ENCODE peak calls at places on chromosomes 12 and 14, in six cellular contexts. E is K562, S is SK-N-SH, M is HepG2, H is H1, Q is GM12878. A is an unnamed sample.

GRCh38 chr14:92323916-92324818 is 1.2 kb downstream of the SLC24A4 start:
- DNase-seq in H (peak; percentile 69), M (no peak), S (no peak), Q (no peak), E (no peak), A (no peak)

GRCh38 chr12:92434607-92435025 is 268.2 kb upstream of the PLEKHG7 start:
- DNase-seq in E (no peak), H (no peak), S (no peak), M (no peak), Q (no peak), A (no peak)

GRCh38 chr12:118107694-118108093 is 3.9 kb upstream of the VSIG10 start:
- DNase-seq in S (no peak), Q (no peak), M (peak; percentile 36), H (no peak), E (no peak), A (no peak)

GRCh38 chr12:22631863-22632463 is 7.0 kb downstream of the ETNK1 start:
- DNase-seq in M (no peak), Q (no peak), H (no peak), E (no peak), S (peak; percentile 20), A (no peak)

GRCh38 chr12:104347374-104348075 is 44.0 kb downstream of the EID3 start:
- DNase-seq in Q (no peak), E (no peak), H (no peak), M (no peak), S (no peak), A (peak; percentile 51)

GRCh38 chr12:20588057-20588456 is 107.1 kb upstream of the SLCO1C1 start:
- DNase-seq in H (no peak), S (peak; percentile 79), E (no peak), M (no peak), Q (no peak), A (no peak)

GRCh38 chr12:132640936-132641335 is 22.4 kb downstream of the P2RX2 start:
- DNase-seq in Q (no peak), H (no peak), E (no peak), S (no peak), M (no peak), A (no peak)

GRCh38 chr14:89899917-89900680 is 54.4 kb downstream of the EFCAB11 start:
- DNase-seq in H (no peak), E (no peak), S (peak; percentile 43), Q (no peak), M (peak; percentile 13), A (no peak)

GRCh38 chr14:90883782-90884181 is 67.6 kb upstream of the TTC7B start:
- DNase-seq in Q (no peak), H (no peak), S (no peak), E (no peak), M (no peak), A (peak; percentile 4)

GRCh38 chr12:4270016-4270669 is 3.4 kb upstream of the CCND2 start:
- DNase-seq in Q (no peak), S (no peak), E (no peak), H (peak; percentile 80), M (no peak), A (no peak)

GRCh38 chr12:247271-247670 is 15.4 kb downstream of the SLC6A13 start:
- DNase-seq in Q (no peak), M (no peak), S (no peak), E (no peak), H (no peak), A (no peak)

GRCh38 chr14:20603813-20604212 is 12.6 kb upstream of the RNASE12 start:
- DNase-seq in Q (no peak), H (no peak), S (no peak), M (no peak), E (no peak), A (no peak)

GRCh38 chr12:107684029-107684790 is 1.4 kb upstream of the PWP1 start:
- DNase-seq in Q (no peak), H (no peak), E (no peak), S (no peak), M (no peak), A (no peak)

GRCh38 chr14:75794615-75795038 is 133.6 kb downstream of the TTLL5 start:
- DNase-seq in S (peak; percentile 7), H (no peak), Q (no peak), M (peak; percentile 9), E (no peak), A (peak; percentile 9)

GRCh38 chr12:90484130-90484529 is 470.8 kb downstream of the CCER1 start:
- DNase-seq in E (no peak), M (no peak), H (no peak), S (no peak), Q (no peak), A (no peak)
- TF ChIP-seq CHD2 in E (no peak), M (no peak), H (no peak), S (no peak), Q (no peak), A (no peak)

GRCh38 chr14:22416193-22416592 is 172.8 kb downstream of the DAD1 start:
- DNase-seq in E (no peak), S (no peak), M (no peak), H (no peak), Q (no peak), A (no peak)

GRCh38 chr14:22415633-22415959 is 173.4 kb downstream of the DAD1 start:
- DNase-seq in M (no peak), E (no peak), H (no peak), Q (no peak), S (no peak), A (no peak)

GRCh38 chr14:22419620-22420019 is 169.4 kb downstream of the DAD1 start:
- DNase-seq in E (no peak), S (no peak), Q (no peak), H (no peak), M (no peak), A (no peak)

GRCh38 chr14:22418631-22419030 is 170.4 kb downstream of the DAD1 start:
- DNase-seq in E (no peak), H (no peak), S (peak; percentile 5), M (no peak), Q (peak; percentile 48), A (no peak)

DNA sequence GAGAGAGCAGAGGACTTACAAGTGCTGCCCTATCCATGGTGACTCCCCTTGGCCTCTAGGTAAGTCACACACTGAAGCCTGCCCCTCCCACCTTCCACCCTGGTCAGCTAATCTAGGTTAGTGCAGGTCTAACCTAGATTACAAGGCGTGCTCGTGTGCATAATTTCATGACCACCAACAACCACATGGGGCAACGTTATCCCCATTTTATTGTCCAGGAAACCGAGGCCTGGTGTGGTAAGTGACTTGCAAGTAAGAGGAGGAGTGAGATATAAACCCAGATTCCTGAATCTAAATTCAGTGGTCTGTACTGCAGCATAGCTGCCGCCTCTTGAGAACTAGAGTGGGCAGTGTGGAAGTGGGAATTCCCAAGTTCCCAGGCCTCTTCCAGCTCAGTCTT is 171.1 kb downstream of the DAD1 start:
- DNase-seq in H (no peak), Q (no peak), M (no peak), S (no peak), E (peak; percentile 8), A (no peak)
- TF ChIP-seq CHD2 in H (no peak), Q (no peak), M (no peak), S (no peak), E (no peak), A (no peak)

DNA sequence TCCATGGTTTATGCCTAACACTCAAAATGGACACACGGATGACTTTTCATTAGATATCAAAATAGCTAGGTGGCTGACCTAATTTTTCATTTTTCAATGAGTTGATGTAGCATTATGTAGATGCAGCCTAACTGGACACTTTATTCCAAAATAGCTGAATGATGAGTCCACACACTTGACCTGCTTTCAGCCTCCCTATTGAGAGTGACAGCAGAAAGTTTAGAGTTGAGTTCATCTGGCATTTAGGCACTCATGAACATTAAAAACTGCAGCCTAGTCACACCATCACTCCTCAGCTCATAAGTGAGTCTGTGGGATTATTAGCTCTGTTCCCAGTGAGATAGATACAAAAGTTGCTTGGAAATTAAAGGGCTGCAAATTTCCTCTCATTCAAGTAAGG is 307.3 kb upstream of the PRKD1 start:
- DNase-seq in Q (no peak), E (no peak), H (no peak), M (no peak), S (no peak), A (no peak)
- TF ChIP-seq CHD2 in Q (no peak), E (no peak), H (no peak), M (no peak), S (no peak), A (no peak)

GRCh38 chr14:37586783-37587428 is 8.1 kb downstream of the FOXA1 start:
- DNase-seq in S (no peak), M (no peak), H (no peak), Q (no peak), E (no peak), A (no peak)

GRCh38 chr14:37585101-37585479 is 10.0 kb downstream of the FOXA1 start:
- DNase-seq in H (peak; percentile 64), Q (no peak), S (no peak), E (no peak), M (no peak), A (no peak)

GRCh38 chr14:37584211-37585100 is 10.6 kb downstream of the FOXA1 start:
- DNase-seq in H (peak; percentile 67), E (no peak), Q (no peak), M (no peak), S (no peak), A (no peak)

GRCh38 chr14:37587438-37587837 is 7.6 kb downstream of the FOXA1 start:
- DNase-seq in Q (no peak), S (no peak), M (no peak), E (no peak), H (no peak), A (no peak)

DNA sequence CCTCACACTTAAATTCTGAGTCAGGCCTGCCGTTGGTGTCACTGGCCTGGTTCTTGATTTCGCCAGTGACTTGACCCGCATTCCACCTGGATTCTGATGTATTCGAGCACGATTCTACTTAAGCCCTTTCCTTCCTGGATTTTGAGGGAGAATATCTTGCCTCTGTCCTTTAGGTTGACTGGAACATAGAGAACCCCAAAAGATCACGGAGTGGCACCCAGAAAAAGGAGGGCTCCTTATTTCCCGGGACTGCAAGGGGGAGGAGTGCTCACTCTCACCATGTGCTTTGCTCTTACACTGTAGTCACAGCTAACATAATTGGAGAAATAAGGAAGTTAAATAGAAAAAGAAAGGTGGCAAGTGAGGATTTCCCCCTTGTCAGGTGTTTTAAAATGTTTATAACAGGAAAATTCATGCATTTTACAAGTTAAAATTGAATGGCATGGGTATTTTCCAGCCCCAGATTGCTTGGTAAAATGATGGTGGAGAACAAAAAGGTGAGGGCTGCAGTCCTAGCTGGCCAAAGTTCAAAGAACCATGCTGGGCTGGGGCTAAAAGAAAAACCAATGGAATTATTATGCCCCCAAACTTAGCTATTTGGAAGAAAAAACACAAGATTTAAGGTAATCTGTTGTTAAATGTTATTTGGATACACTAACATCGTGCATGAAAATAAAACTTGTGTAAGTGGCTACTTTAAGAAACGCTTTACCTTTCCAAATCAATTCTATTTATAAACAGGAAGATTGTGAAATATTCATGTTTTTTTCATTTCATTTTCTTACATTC is 8.9 kb downstream of the FOXA1 start:
- DNase-seq in H (no peak), M (no peak), S (no peak), E (no peak), Q (no peak), A (no peak)
- TF ChIP-seq CHD2 in H (no peak), M (no peak), S (no peak), E (no peak), Q (no peak), A (no peak)

DNA sequence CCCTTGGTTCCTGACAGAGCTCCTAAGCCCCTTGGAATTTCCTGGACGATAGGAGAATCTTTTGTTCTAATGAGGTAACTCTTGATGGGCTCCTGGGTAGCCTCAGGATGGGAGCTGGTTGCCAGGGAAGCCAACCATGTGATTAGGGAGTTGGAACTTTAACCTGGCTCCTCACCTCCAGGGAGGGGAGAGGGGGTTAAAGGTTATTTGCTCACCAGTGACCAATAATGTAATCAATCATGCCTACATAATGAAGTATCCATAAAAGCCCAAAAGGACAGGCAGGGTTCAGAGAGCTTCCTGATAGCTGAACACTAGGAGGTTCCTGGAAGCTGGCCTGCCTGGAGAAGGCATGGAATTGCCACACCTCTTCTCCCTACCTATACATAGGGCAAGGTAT is 6.2 kb upstream of the CNOT2 start:
- DNase-seq in H (no peak), M (no peak), S (no peak), Q (no peak), E (no peak), A (no peak)
- TF ChIP-seq CHD2 in H (no peak), M (no peak), S (no peak), Q (no peak), E (no peak), A (no peak)